ENCODE peak calls at places on chromosomes 4 and X, in ten cellular contexts. E is G401; K is AG10803; O is activated CD8-positive, alpha-beta memory T cell treated with anti-CD3 and anti-CD28 coated beads for 48 hours; U is myocyte; L is kidney epithelial cell; P is NCI-H524; J is A172; A is renal cortical epithelial cell; V is gastrocnemius medialis. R is an unnamed sample.

GRCh38 chrX:6545712-6546111 is 10.8 kb upstream of the VCX3A start:
- DNase-seq in E (no peak), K (no peak), O (no peak), U (no peak), L (no peak), P (no peak), J (no peak), A (no peak), V (no peak), R (no peak)

GRCh38 chrX:38987135-38987780 is 186.0 kb downstream of the MID1IP1 start:
- DNase-seq in E (no peak), K (peak; percentile 4), O (no peak), U (peak; percentile 57), L (no peak), P (peak; percentile 96), J (no peak), A (peak; percentile 11), V (no peak), R (peak; percentile 31)

GRCh38 chr4:180993179-180993841 is 1249.9 kb upstream of the TENM3 start:
- DNase-seq in E (no peak), K (no peak), O (no peak), U (no peak), L (no peak), P (no peak), J (no peak), A (no peak), V (no peak), R (no peak)

GRCh38 chr4:38080575-38080974 is 120.4 kb downstream of the PTTG2 start:
- DNase-seq in E (no peak), K (no peak), O (no peak), U (no peak), L (no peak), P (no peak), J (no peak), A (no peak), V (no peak), R (no peak)

GRCh38 chrX:105101378-105101777 is 119.1 kb downstream of the TEX13A start:
- DNase-seq in E (no peak), K (no peak), O (no peak), U (no peak), L (no peak), P (no peak), J (no peak), A (no peak), V (no peak), R (no peak)

GRCh38 chrX:109632906-109633504 is 8.0 kb upstream of the KCNE5 start:
- DNase-seq in E (peak; percentile 29), K (peak; percentile 8), O (no peak), U (peak; percentile 34), L (no peak), P (peak; percentile 45), J (peak; percentile 7), A (peak; percentile 17), V (no peak), R (no peak)

GRCh38 chr4:7239101-7239820 is 46.9 kb downstream of the SORCS2 start:
- DNase-seq in E (no peak), K (no peak), O (no peak), U (no peak), L (no peak), P (no peak), J (no peak), A (no peak), V (no peak), R (no peak)

GRCh38 chr4:177480796-177481195 is 38.6 kb upstream of the AGA start:
- DNase-seq in E (no peak), K (peak; percentile 22), O (no peak), U (no peak), L (no peak), P (no peak), J (no peak), A (peak; percentile 55), V (no peak), R (no peak)

GRCh38 chr4:138182838-138183426 is 59.2 kb downstream of the SLC7A11 start:
- DNase-seq in E (peak; percentile 58), K (peak; percentile 67), O (no peak), U (peak; percentile 75), L (peak; percentile 34), P (peak; percentile 40), J (peak; percentile 20), A (peak; percentile 78), V (no peak), R (peak; percentile 22)

GRCh38 chr4:147550626-147551250 is 66.5 kb upstream of the TMEM184C start:
- DNase-seq in E (no peak), K (peak; percentile 39), O (no peak), U (peak; percentile 81), L (peak; percentile 43), P (peak; percentile 10), J (peak; percentile 46), A (peak; percentile 75), V (no peak), R (no peak)

GRCh38 chr4:5992171-5993062 is 25.8 kb downstream of the C4orf50 start:
- DNase-seq in E (no peak), K (no peak), O (no peak), U (no peak), L (no peak), P (no peak), J (no peak), A (no peak), V (no peak), R (no peak)

GRCh38 chr4:62953752-62954151 is 1455.5 kb downstream of the TECRL start:
- DNase-seq in E (no peak), K (no peak), O (no peak), U (no peak), L (no peak), P (no peak), J (no peak), A (no peak), V (no peak), R (no peak)

GRCh38 chr4:168585168-168586091 is 88.6 kb downstream of the PALLD start:
- DNase-seq in E (peak; percentile 45), K (peak; percentile 77), O (no peak), U (peak; percentile 94), L (no peak), P (peak; percentile 45), J (peak; percentile 74), A (peak; percentile 64), V (peak; percentile 49), R (no peak)

GRCh38 chr4:99852199-99852718 is 35.6 kb downstream of the DAPP1 start:
- DNase-seq in E (no peak), K (no peak), O (no peak), U (no peak), L (no peak), P (no peak), J (no peak), A (no peak), V (no peak), R (no peak)

GRCh38 chr4:7132730-7133582 is 59.4 kb upstream of the SORCS2 start:
- DNase-seq in E (no peak), K (peak; percentile 88), O (no peak), U (no peak), L (no peak), P (no peak), J (no peak), A (no peak), V (no peak), R (no peak)

GRCh38 chr4:139556735-139557505 is 901 bp upstream of the SETD7 start:
- DNase-seq in E (peak; percentile 76), K (no peak), O (peak; percentile 20), U (peak; percentile 88), L (no peak), P (peak; percentile 92), J (peak; percentile 44), A (peak; percentile 26), V (peak; percentile 58), R (peak; percentile 71)

GRCh38 chrX:54049801-54050200 is 5.5 kb upstream of the PHF8 start:
- DNase-seq in E (no peak), K (no peak), O (no peak), U (no peak), L (no peak), P (no peak), J (no peak), A (no peak), V (no peak), R (no peak)

GRCh38 chrX:104307341-104307740 is 52.6 kb upstream of the ESX1 start:
- DNase-seq in E (no peak), K (no peak), O (no peak), U (no peak), L (no peak), P (no peak), J (no peak), A (no peak), V (no peak), R (no peak)

GRCh38 chr4:173490817-173491518 is 39.1 kb downstream of the HAND2 start:
- DNase-seq in E (no peak), K (peak; percentile 72), O (no peak), U (peak; percentile 98), L (peak; percentile 45), P (peak; percentile 43), J (peak; percentile 68), A (peak; percentile 87), V (no peak), R (peak; percentile 68)

GRCh38 chr4:187070740-187071139 is 347.1 kb upstream of the FAT1 start:
- DNase-seq in E (no peak), K (no peak), O (no peak), U (no peak), L (no peak), P (no peak), J (no peak), A (no peak), V (no peak), R (no peak)

GRCh38 chr4:117064297-117064696 is 21.1 kb downstream of the TRAM1L1 start:
- DNase-seq in E (no peak), K (no peak), O (no peak), U (no peak), L (peak; percentile 43), P (no peak), J (peak; percentile 75), A (peak; percentile 32), V (no peak), R (no peak)

GRCh38 chr4:137470806-137471205 is 61.5 kb downstream of the PCDH18 start:
- DNase-seq in E (no peak), K (no peak), O (no peak), U (no peak), L (no peak), P (no peak), J (no peak), A (no peak), V (no peak), R (no peak)

GRCh38 chr4:154566639-154567204 is 3.9 kb downstream of the FGB start:
- DNase-seq in E (no peak), K (no peak), O (no peak), U (no peak), L (no peak), P (no peak), J (no peak), A (peak; percentile 53), V (no peak), R (no peak)

GRCh38 chr4:100876546-100876945 is 358.7 kb upstream of the EMCN start:
- DNase-seq in E (no peak), K (no peak), O (no peak), U (no peak), L (no peak), P (no peak), J (no peak), A (peak; percentile 5), V (no peak), R (no peak)

GRCh38 chr4:64539234-64539849 is 130.1 kb upstream of the TECRL start:
- DNase-seq in E (peak; percentile 73), K (peak; percentile 58), O (no peak), U (peak; percentile 58), L (peak; percentile 16), P (peak; percentile 62), J (peak; percentile 49), A (peak; percentile 59), V (peak; percentile 13), R (peak; percentile 54)

GRCh38 chr4:122423246-122423645 is 33.3 kb downstream of the IL2 start:
- DNase-seq in E (no peak), K (peak; percentile 2), O (no peak), U (no peak), L (no peak), P (no peak), J (no peak), A (no peak), V (no peak), R (no peak)

GRCh38 chr4:103032575-103032974 is 13.1 kb upstream of the SLC9B1 start:
- DNase-seq in E (peak; percentile 11), K (peak; percentile 17), O (no peak), U (no peak), L (no peak), P (peak; percentile 36), J (peak; percentile 29), A (peak; percentile 48), V (no peak), R (peak; percentile 62)

GRCh38 chrX:22634081-22634480 is 361.4 kb downstream of the CBLL2 start:
- DNase-seq in E (no peak), K (peak; percentile 64), O (no peak), U (peak; percentile 45), L (no peak), P (no peak), J (peak; percentile 44), A (peak; percentile 0), V (no peak), R (no peak)

R was measured in HL-60.